ENCODE peak calls at places on chromosome 20, in ten cellular contexts. Y, G, I, A, O, R, C, N, P and B are unnamed samples. For H3K27me3, the result is how much of the 10 kb centered on the place peaks cover.

GRCh38 chr20:59994697-59995122 is 36.5 kb downstream of the CDH26 start:
- DNase-seq in A (peak), O (peak), P (peak), I (no peak), N (peak), Y (no peak), C (no peak), R (no peak), G (peak), B (peak)

GRCh38 chr20:23959054-23959453 is 29.5 kb downstream of the GGTLC1 start:
- DNase-seq in R (no peak), O (no peak), I (no peak), P (no peak), G (no peak), A (no peak), C (no peak), Y (no peak), N (no peak), B (no peak)

GRCh38 chr20:54293526-54293925 is 85.6 kb downstream of the PFDN4 start:
- DNase-seq in N (no peak), P (peak), O (no peak), C (no peak), I (no peak), Y (no peak), A (no peak), R (no peak), G (no peak), B (no peak)

GRCh38 chr20:38724603-38725457 is 544 bp downstream of the SLC32A1 start:
- DNase-seq in O (peak), P (no peak), I (no peak), C (no peak), N (no peak), G (peak), R (no peak), A (no peak), Y (peak), B (peak)

GRCh38 chr20:46894579-46894958 is at the start of gene EYA2:
- DNase-seq in O (peak), R (no peak), Y (peak), P (no peak), A (peak), C (no peak), I (no peak), N (no peak), G (peak), B (peak)

GRCh38 chr20:15611579-15611978 is 961.7 kb downstream of the KIF16B start:
- DNase-seq in P (no peak), C (no peak), I (no peak), R (no peak), N (no peak), Y (no peak), O (no peak), A (no peak), G (no peak), B (no peak)

GRCh38 chr20:47535088-47535487 is 33.4 kb downstream of the NCOA3 start:
- DNase-seq in A (no peak), N (no peak), I (no peak), P (no peak), G (peak), Y (no peak), O (peak), C (no peak), R (no peak), B (peak)

GRCh38 chr20:50110141-50111047 is 2.6 kb downstream of the UBE2V1 start:
- DNase-seq in N (no peak), P (peak), A (no peak), R (peak), O (peak), C (no peak), Y (no peak), I (peak), G (no peak), B (no peak)

GRCh38 chr20:6489361-6490154 is 277.9 kb upstream of the BMP2 start:
- DNase-seq in O (no peak), A (no peak), I (no peak), C (no peak), R (no peak), P (no peak), N (no peak), G (no peak), Y (no peak), B (no peak)

GRCh38 chr20:43988867-43989266 is 74.2 kb downstream of the TOX2 start:
- DNase-seq in I (no peak), O (no peak), N (no peak), A (no peak), C (no peak), G (no peak), Y (no peak), R (no peak), P (no peak), B (no peak)

GRCh38 chr20:32017711-32018251 is 7.5 kb downstream of the CCM2L start:
- DNase-seq in O (peak), G (peak), C (no peak), Y (peak), P (peak), I (peak), N (no peak), A (no peak), R (no peak), B (peak)

GRCh38 chr20:46767127-46767761 is 57.8 kb downstream of the SLC2A10 start:
- DNase-seq in G (peak), Y (peak), P (peak), A (no peak), O (peak), I (no peak), C (peak), N (no peak), R (no peak), B (peak)

GRCh38 chr20:60632420-60633262 is 619.4 kb upstream of the CDH4 start:
- DNase-seq in G (no peak), C (no peak), R (no peak), A (no peak), Y (no peak), O (no peak), N (no peak), I (no peak), P (no peak), B (no peak)

GRCh38 chr20:35627121-35627520 is 11.5 kb downstream of the SPAG4 start:
- DNase-seq in G (no peak), Y (no peak), C (no peak), I (no peak), N (no peak), R (no peak), P (no peak), A (no peak), O (no peak), B (no peak)

GRCh38 chr20:51043811-51044210 is 20.9 kb upstream of the KCNG1 start:
- DNase-seq in A (no peak), C (no peak), I (no peak), N (no peak), O (no peak), Y (no peak), G (no peak), P (no peak), R (no peak), B (no peak)

GRCh38 chr20:31661625-31662371 is 24.1 kb downstream of the COX4I2 start:
- DNase-seq in I (peak), P (peak), R (peak), Y (peak), C (peak), G (peak), A (peak), N (peak), O (peak), B (peak)

GRCh38 chr20:42494290-42494689 is 695.4 kb downstream of the PTPRT start:
- DNase-seq in O (peak), N (no peak), P (no peak), I (no peak), Y (no peak), R (no peak), C (no peak), G (no peak), A (no peak), B (no peak)

GRCh38 chr20:37989601-37990001 is 43.7 kb downstream of the TTI1 start:
- DNase-seq in A (peak), O (no peak), Y (no peak), R (no peak), I (no peak), G (no peak), N (no peak), C (no peak), P (peak), B (no peak)

GRCh38 chr20:4592316-4593148 is 129.2 kb upstream of the PRND start:
- DNase-seq in G (peak), C (peak), Y (peak), R (peak), I (peak), N (peak), P (peak), O (peak), A (peak), B (peak)

GRCh38 chr20:41299899-41300298 is 17.6 kb downstream of the ZHX3 start:
- DNase-seq in I (no peak), Y (peak), C (no peak), G (no peak), P (no peak), R (no peak), N (no peak), A (no peak), O (no peak), B (no peak)

GRCh38 chr20:19692685-19693119 is 65.4 kb upstream of the RIN2 start:
- DNase-seq in A (peak), P (peak), Y (no peak), O (peak), N (peak), C (peak), I (no peak), G (peak), R (peak), B (peak)

GRCh38 chr20:64161595-64162238 is 2.5 kb upstream of the MYT1 start:
- DNase-seq in R (no peak), A (peak), C (peak), I (peak), N (peak), P (peak), O (peak), Y (peak), G (peak), B (peak)

GRCh38 chr20:45212831-45213230 is 6.0 kb downstream of the SEMG1 start:
- DNase-seq in Y (no peak), I (no peak), R (no peak), A (no peak), G (no peak), P (no peak), N (no peak), O (no peak), C (no peak), B (no peak)

GRCh38 chr20:46826343-46826984 is 68.2 kb upstream of the EYA2 start:
- DNase-seq in O (peak), G (no peak), N (no peak), P (no peak), Y (no peak), I (no peak), C (no peak), R (no peak), A (no peak), B (no peak)

GRCh38 chr20:7667194-7667593 is 273.1 kb downstream of the HAO1 start:
- DNase-seq in N (no peak), Y (no peak), P (no peak), A (no peak), O (no peak), I (no peak), C (no peak), G (no peak), R (no peak), B (no peak)

GRCh38 chr20:9301129-9302072 is 213.0 kb upstream of the LAMP5 start:
- DNase-seq in N (no peak), Y (peak), C (peak), A (no peak), O (no peak), P (no peak), G (no peak), I (no peak), R (no peak), B (no peak)

GRCh38 chr20:53977391-53977790 is 93.0 kb downstream of the BCAS1 start:
- DNase-seq in I (no peak), R (no peak), N (no peak), G (no peak), C (no peak), A (no peak), O (no peak), P (no peak), Y (no peak), B (no peak)

GRCh38 chr20:34557936-34558319 is 590 bp upstream of the MAP1LC3A start:
- DNase-seq in N (no peak), G (no peak), I (no peak), P (no peak), R (peak), Y (peak), O (no peak), C (no peak), A (no peak), B (no peak)

GRCh38 chr20:59938696-59939051 is 1.4 kb downstream of the PPP1R3D start:
- DNase-seq in C (no peak), I (no peak), R (no peak), P (peak), A (peak), O (no peak), G (no peak), Y (no peak), N (no peak), B (no peak)

GRCh38 chr20:49557449-49557848 is 10.5 kb downstream of the PTGIS start:
- DNase-seq in Y (no peak), P (no peak), G (no peak), A (no peak), N (no peak), I (no peak), R (no peak), C (no peak), O (no peak), B (no peak)

GRCh38 chr20:49675368-49676151 is 38.1 kb downstream of the B4GALT5 start:
- DNase-seq in Y (no peak), G (no peak), R (no peak), I (no peak), C (no peak), A (no peak), N (no peak), P (no peak), O (no peak), B (no peak)

GRCh38 chr20:54351371-54352136 is 123.8 kb upstream of the DOK5 start:
- DNase-seq in R (no peak), I (no peak), N (no peak), P (no peak), Y (no peak), A (no peak), O (no peak), C (peak), G (no peak), B (no peak)

GRCh38 chr20:50628326-50628725 is 63.0 kb downstream of the RIPOR3 start:
- DNase-seq in R (no peak), G (no peak), C (no peak), P (peak), N (no peak), I (no peak), A (no peak), Y (peak), O (no peak), B (peak)

GRCh38 chr20:37315293-37316110 is 26.0 kb downstream of the MANBAL start:
- DNase-seq in R (peak), Y (peak), C (no peak), A (peak), P (peak), I (no peak), O (peak), N (no peak), G (no peak), B (no peak)

GRCh38 chr20:49559411-49560081 is 8.4 kb downstream of the PTGIS start:
- DNase-seq in A (no peak), Y (peak), N (no peak), G (no peak), R (peak), I (no peak), O (no peak), C (no peak), P (no peak), B (no peak)

GRCh38 chr20:16123623-16124022 is 449.6 kb downstream of the KIF16B start:
- DNase-seq in N (no peak), R (no peak), Y (peak), O (no peak), A (no peak), C (peak), G (no peak), I (no peak), P (no peak), B (no peak)

GRCh38 chr20:33561981-33562601 is 72.2 kb downstream of the CBFA2T2 start:
- DNase-seq in O (peak), P (peak), I (no peak), G (peak), A (peak), Y (peak), N (no peak), R (peak), C (peak), B (peak)

GRCh38 chr20:12294684-12295083 is 377.0 kb downstream of the BTBD3 start:
- DNase-seq in I (no peak), N (no peak), P (no peak), C (no peak), G (no peak), R (no peak), O (no peak), Y (no peak), A (no peak), B (no peak)

GRCh38 chr20:40997116-40997515 is 31.5 kb upstream of the TOP1 start:
- DNase-seq in A (no peak), G (peak), I (no peak), C (no peak), O (peak), N (no peak), Y (no peak), R (peak), P (no peak), B (peak)

GRCh38 chr20:58645277-58645968 is 5.7 kb upstream of the STX16 start:
- DNase-seq in Y (no peak), A (no peak), P (no peak), C (no peak), N (no peak), O (no peak), I (no peak), R (no peak), G (no peak), B (no peak)

GRCh38 chr20:58647814-58648501 is 3.1 kb upstream of the STX16 start:
- DNase-seq in I (no peak), R (no peak), G (no peak), O (no peak), C (no peak), A (no peak), Y (peak), P (no peak), N (no peak), B (no peak)

GRCh38 chr20:58647162-58647813 is 3.8 kb upstream of the STX16 start:
- DNase-seq in C (no peak), Y (no peak), O (no peak), A (no peak), G (no peak), R (no peak), P (no peak), I (no peak), N (no peak), B (peak)

GRCh38 chr20:58649288-58650180 is 1.5 kb upstream of the STX16 start:
- DNase-seq in G (peak), P (peak), R (no peak), Y (no peak), A (peak), I (peak), N (peak), C (no peak), O (no peak), B (peak)

DNA sequence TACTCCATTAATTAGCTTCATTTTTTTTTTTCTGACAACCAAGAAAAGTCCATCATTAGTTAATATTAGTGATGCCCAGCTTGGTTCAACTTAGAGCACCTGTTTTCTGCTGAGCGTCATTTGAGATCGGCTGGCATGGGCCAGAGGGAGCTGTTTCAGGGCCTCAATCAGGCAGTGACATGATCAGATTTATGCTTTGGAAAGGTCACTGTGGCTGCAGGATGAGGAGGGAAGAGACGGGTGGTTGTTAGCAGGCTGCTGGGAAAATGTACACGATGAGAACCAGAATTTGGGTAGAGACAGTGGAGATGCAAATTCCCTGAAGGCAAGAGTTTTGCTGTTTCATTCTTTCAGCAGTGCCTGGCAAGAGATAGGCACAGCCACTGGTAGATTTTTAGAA is 4.4 kb upstream of the STX16 start:
- DNase-seq in P (no peak), A (no peak), O (no peak), R (no peak), G (no peak), N (no peak), I (no peak), Y (no peak), C (no peak), B (peak)
- H3K4me3 ChIP-seq in P (no peak), A (no peak), O (no peak), R (no peak), G (no peak), N (no peak), I (no peak), Y (no peak), C (no peak), B (no peak)

GRCh38 chr20:57143173-57143572 is 123.3 kb downstream of the BMP7 start:
- DNase-seq in I (no peak), P (no peak), A (no peak), O (no peak), N (no peak), G (no peak), C (no peak), Y (no peak), R (no peak), B (no peak)

GRCh38 chr20:57148266-57148665 is 118.2 kb downstream of the BMP7 start:
- DNase-seq in Y (no peak), O (no peak), P (no peak), A (peak), N (no peak), C (no peak), G (no peak), I (no peak), R (no peak), B (no peak)

GRCh38 chr20:57145089-57145631 is 121.3 kb downstream of the BMP7 start:
- DNase-seq in N (no peak), G (no peak), A (no peak), I (no peak), O (no peak), P (no peak), Y (no peak), C (no peak), R (no peak), B (no peak)

GRCh38 chr20:57147185-57147584 is 119.3 kb downstream of the BMP7 start:
- DNase-seq in P (no peak), C (no peak), A (no peak), O (no peak), I (no peak), Y (no peak), N (no peak), R (no peak), G (no peak), B (no peak)

GRCh38 chr20:57146155-57146554 is 120.3 kb downstream of the BMP7 start:
- DNase-seq in O (no peak), A (no peak), C (no peak), P (no peak), N (no peak), Y (no peak), G (no peak), R (no peak), I (no peak), B (no peak)
- H3K27me3 ChIP-seq in O (under half), A (under half), C (under half), P (under half), N (under half), Y (under half), G (under half), R (under half), I (under half), B (under half)

GRCh38 chr20:29878777-29879442 is 1378.6 kb upstream of the DEFB115 start:
- DNase-seq in I (no peak), A (peak), N (peak), O (no peak), R (no peak), C (no peak), Y (peak), G (no peak), P (peak), B (peak)
- H3K4me3 ChIP-seq in I (no peak), A (no peak), N (no peak), O (peak), R (no peak), C (no peak), Y (no peak), G (no peak), P (no peak), B (no peak)

GRCh38 chr20:63102720-63103375 is 96.1 kb upstream of the BHLHE23 start:
- DNase-seq in N (peak), P (peak), C (no peak), O (peak), R (peak), A (peak), G (peak), I (peak), Y (peak), B (peak)

GRCh38 chr20:63101781-63102719 is 95.3 kb upstream of the BHLHE23 start:
- DNase-seq in G (peak), R (peak), I (peak), N (peak), Y (peak), P (peak), A (peak), O (peak), C (peak), B (peak)

GRCh38 chr20:63104312-63105181 is 97.8 kb upstream of the BHLHE23 start:
- DNase-seq in A (peak), I (no peak), N (peak), O (no peak), Y (peak), R (no peak), P (no peak), C (no peak), G (no peak), B (no peak)

GRCh38 chr20:63105211-63106107 is 98.7 kb upstream of the BHLHE23 start:
- DNase-seq in N (peak), P (no peak), R (no peak), C (no peak), A (peak), O (no peak), G (no peak), I (no peak), Y (peak), B (no peak)

GRCh38 chr20:63103402-63104311 is 96.9 kb upstream of the BHLHE23 start:
- DNase-seq in P (no peak), I (peak), G (no peak), R (no peak), O (peak), A (peak), Y (peak), C (no peak), N (peak), B (no peak)
- H3K27me3 ChIP-seq in P (under half), I (under half), G (under half), R (under half), O (under half), A (under half), Y (under half), C (under half), N (half or more), B (under half)